ENCODE peak calls at places on chromosomes 11 and 22, in eight cellular contexts. One of them, this sample, is unnamed.

GRCh38 chr11:43825217-43825816 is 55.3 kb upstream of the ALKBH3 start:
- DNase-seq in GM12865: no peak
- DNase-seq in HCT116: peak; percentile 31
- DNase-seq in stomach: no peak
- DNase-seq in uterus: no peak
- DNase-seq in cardiac muscle cell: peak; percentile 35
- DNase-seq in sigmoid colon: no peak
- DNase-seq in choroid plexus epithelial cell: peak; percentile 70
- DNase-seq in this sample: peak; percentile 18

GRCh38 chr11:104151404-104152204 is 12.3 kb downstream of the PDGFD start:
- DNase-seq in HCT116: peak; percentile 16
- DNase-seq in GM12865: peak; percentile 9
- DNase-seq in choroid plexus epithelial cell: peak; percentile 56
- DNase-seq in cardiac muscle cell: no peak
- DNase-seq in uterus: no peak
- DNase-seq in sigmoid colon: no peak
- DNase-seq in stomach: no peak
- DNase-seq in this sample: no peak

GRCh38 chr11:66048525-66049313 is at the start of gene GAL3ST3:
- DNase-seq in cardiac muscle cell: peak; percentile 75
- DNase-seq in sigmoid colon: no peak
- DNase-seq in HCT116: no peak
- DNase-seq in choroid plexus epithelial cell: no peak
- DNase-seq in stomach: no peak
- DNase-seq in GM12865: no peak
- DNase-seq in uterus: no peak
- DNase-seq in this sample: no peak

GRCh38 chr11:35298369-35298768 is 121.0 kb downstream of the SLC1A2 start:
- DNase-seq in stomach: no peak
- DNase-seq in HCT116: no peak
- DNase-seq in GM12865: no peak
- DNase-seq in choroid plexus epithelial cell: no peak
- DNase-seq in uterus: no peak
- DNase-seq in cardiac muscle cell: no peak
- DNase-seq in sigmoid colon: no peak
- DNase-seq in this sample: no peak

GRCh38 chr11:1508491-1508891 is 21.9 kb upstream of the MOB2 start:
- DNase-seq in sigmoid colon: no peak
- DNase-seq in choroid plexus epithelial cell: no peak
- DNase-seq in uterus: no peak
- DNase-seq in GM12865: no peak
- DNase-seq in stomach: no peak
- DNase-seq in HCT116: no peak
- DNase-seq in cardiac muscle cell: no peak
- DNase-seq in this sample: no peak

GRCh38 chr11:927871-928270 is 2.2 kb downstream of the AP2A2 start:
- DNase-seq in GM12865: peak; percentile 51
- DNase-seq in cardiac muscle cell: no peak
- DNase-seq in sigmoid colon: no peak
- DNase-seq in choroid plexus epithelial cell: no peak
- DNase-seq in uterus: no peak
- DNase-seq in stomach: no peak
- DNase-seq in HCT116: no peak
- DNase-seq in this sample: no peak

GRCh38 chr22:49958961-49959781 is 1.4 kb upstream of the PIM3 start:
- DNase-seq in stomach: peak; percentile 49
- DNase-seq in cardiac muscle cell: no peak
- DNase-seq in sigmoid colon: peak; percentile 74
- DNase-seq in choroid plexus epithelial cell: no peak
- DNase-seq in uterus: no peak
- DNase-seq in GM12865: no peak
- DNase-seq in HCT116: no peak
- DNase-seq in this sample: no peak

GRCh38 chr11:123179571-123179970 is 15.5 kb downstream of the CLMP start:
- DNase-seq in choroid plexus epithelial cell: no peak
- DNase-seq in stomach: no peak
- DNase-seq in GM12865: no peak
- DNase-seq in uterus: no peak
- DNase-seq in sigmoid colon: no peak
- DNase-seq in cardiac muscle cell: no peak
- DNase-seq in HCT116: no peak
- DNase-seq in this sample: no peak

GRCh38 chr22:41612626-41613025 is 8.2 kb downstream of the DESI1 start:
- DNase-seq in GM12865: no peak
- DNase-seq in uterus: no peak
- DNase-seq in stomach: no peak
- DNase-seq in cardiac muscle cell: no peak
- DNase-seq in sigmoid colon: no peak
- DNase-seq in HCT116: no peak
- DNase-seq in choroid plexus epithelial cell: no peak
- DNase-seq in this sample: no peak

GRCh38 chr22:41240377-41241132 is at the start of gene CHADL:
- DNase-seq in choroid plexus epithelial cell: no peak
- DNase-seq in cardiac muscle cell: no peak
- DNase-seq in sigmoid colon: peak; percentile 82
- DNase-seq in stomach: no peak
- DNase-seq in GM12865: no peak
- DNase-seq in uterus: no peak
- DNase-seq in HCT116: no peak
- DNase-seq in this sample: no peak

GRCh38 chr11:47393163-47394049 is 15.0 kb upstream of the SLC39A13 start:
- DNase-seq in stomach: no peak
- DNase-seq in HCT116: no peak
- DNase-seq in uterus: no peak
- DNase-seq in choroid plexus epithelial cell: peak; percentile 69
- DNase-seq in GM12865: no peak
- DNase-seq in sigmoid colon: peak; percentile 78
- DNase-seq in cardiac muscle cell: peak; percentile 35
- DNase-seq in this sample: no peak

DNA sequence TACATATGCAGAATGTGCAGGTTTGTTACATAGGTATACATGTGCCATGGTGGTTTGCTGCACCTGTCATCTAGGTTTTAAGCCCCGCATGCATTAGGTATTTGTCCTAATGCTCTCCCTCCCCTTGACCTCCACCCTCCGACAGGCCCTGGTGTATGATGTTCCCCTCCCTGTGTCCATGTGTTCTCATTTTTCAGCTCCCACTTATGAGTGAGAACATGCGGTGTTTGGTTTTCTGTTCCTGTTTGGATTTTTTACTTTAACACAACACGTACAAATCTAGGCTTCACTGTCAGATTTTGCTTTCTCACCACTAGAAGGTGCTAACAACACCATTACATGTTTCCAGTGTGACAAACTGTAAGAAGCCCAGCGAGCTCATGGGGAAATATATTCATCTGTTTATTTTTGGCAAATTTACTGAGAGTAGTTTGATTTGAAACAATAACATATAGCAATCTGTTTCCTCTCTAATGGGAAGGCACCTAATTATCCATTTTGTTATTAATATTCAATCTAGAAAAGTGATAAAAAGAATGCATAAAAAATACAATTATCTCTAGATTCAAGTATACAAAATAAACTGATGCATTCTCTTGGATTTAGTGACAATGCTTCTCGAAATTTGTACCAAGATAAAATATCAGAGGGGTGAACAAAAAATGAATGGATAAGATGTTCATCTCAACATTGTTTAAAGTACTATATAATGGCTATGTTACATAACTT is 23.2 kb upstream of the BIRC3 start:
- DNase-seq in stomach: no peak
- DNase-seq in HCT116: peak; percentile 62
- DNase-seq in GM12865: peak; percentile 84
- DNase-seq in uterus: no peak
- DNase-seq in choroid plexus epithelial cell: peak; percentile 83
- DNase-seq in sigmoid colon: no peak
- DNase-seq in cardiac muscle cell: peak; percentile 40
- DNase-seq in this sample: no peak
- TF ChIP-seq CTCF in stomach: no peak
- TF ChIP-seq CTCF in HCT116: peak; percentile 76
- TF ChIP-seq CTCF in GM12865: peak; percentile 72
- TF ChIP-seq CTCF in uterus: peak; percentile 69
- TF ChIP-seq CTCF in choroid plexus epithelial cell: peak; percentile 73
- TF ChIP-seq CTCF in sigmoid colon: peak; percentile 56
- TF ChIP-seq CTCF in cardiac muscle cell: peak; percentile 75
- TF ChIP-seq CTCF in this sample: peak; percentile 72

GRCh38 chr22:29605236-29605850 is 1.9 kb downstream of the NF2 start:
- DNase-seq in choroid plexus epithelial cell: no peak
- DNase-seq in GM12865: no peak
- DNase-seq in uterus: no peak
- DNase-seq in stomach: no peak
- DNase-seq in HCT116: no peak
- DNase-seq in sigmoid colon: no peak
- DNase-seq in cardiac muscle cell: no peak
- DNase-seq in this sample: no peak
- H3K4me3 ChIP-seq in choroid plexus epithelial cell: no peak overlapping the region
- H3K4me3 ChIP-seq in GM12865: no peak overlapping the region
- H3K4me3 ChIP-seq in uterus: no peak overlapping the region
- H3K4me3 ChIP-seq in stomach: no peak overlapping the region
- H3K4me3 ChIP-seq in HCT116: peak overlapping the region; percentile 76
- H3K4me3 ChIP-seq in sigmoid colon: peak overlapping the region; percentile 100
- H3K4me3 ChIP-seq in cardiac muscle cell: no peak overlapping the region
- H3K4me3 ChIP-seq in this sample: peak overlapping the region; percentile 93

DNA sequence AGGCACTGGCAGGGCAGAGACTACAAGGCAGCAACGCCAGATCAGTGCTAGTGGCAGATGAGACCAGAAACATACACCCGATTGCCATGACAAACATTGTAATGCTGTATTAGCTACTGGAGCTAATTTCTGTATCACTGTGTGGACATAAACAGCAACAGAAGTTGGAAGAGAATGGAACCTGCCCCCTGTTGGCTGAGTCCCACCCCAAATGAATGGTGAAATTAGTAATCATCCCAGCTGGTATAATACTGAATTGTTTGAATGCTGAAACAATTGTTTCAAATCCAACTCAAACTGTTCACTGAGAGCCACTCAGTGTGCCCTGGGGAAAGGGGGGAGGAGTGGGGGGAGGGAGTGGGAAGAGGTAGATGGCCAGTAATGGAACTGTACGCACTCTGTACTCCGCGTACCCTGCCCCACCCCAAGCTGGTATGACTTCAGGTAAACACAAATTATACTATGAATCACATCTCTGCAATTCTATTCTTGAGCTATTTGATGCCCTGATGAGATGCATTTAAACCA is 11.2 kb upstream of the BIRC3 start:
- DNase-seq in choroid plexus epithelial cell: no peak
- DNase-seq in GM12865: no peak
- DNase-seq in stomach: peak; percentile 83
- DNase-seq in cardiac muscle cell: no peak
- DNase-seq in HCT116: no peak
- DNase-seq in uterus: no peak
- DNase-seq in sigmoid colon: no peak
- DNase-seq in this sample: no peak
- TF ChIP-seq CTCF in choroid plexus epithelial cell: peak; percentile 15
- TF ChIP-seq CTCF in GM12865: no peak
- TF ChIP-seq CTCF in stomach: no peak
- TF ChIP-seq CTCF in cardiac muscle cell: no peak
- TF ChIP-seq CTCF in HCT116: peak; percentile 51
- TF ChIP-seq CTCF in uterus: no peak
- TF ChIP-seq CTCF in sigmoid colon: no peak
- TF ChIP-seq CTCF in this sample: no peak

GRCh38 chr22:22243033-22243680 is 1.4 kb upstream of the VPREB1 start:
- DNase-seq in HCT116: no peak
- DNase-seq in stomach: no peak
- DNase-seq in choroid plexus epithelial cell: no peak
- DNase-seq in uterus: no peak
- DNase-seq in GM12865: no peak
- DNase-seq in cardiac muscle cell: no peak
- DNase-seq in sigmoid colon: no peak
- DNase-seq in this sample: no peak
- H3K4me3 ChIP-seq in HCT116: no peak overlapping the region
- H3K4me3 ChIP-seq in stomach: no peak overlapping the region
- H3K4me3 ChIP-seq in choroid plexus epithelial cell: no peak overlapping the region
- H3K4me3 ChIP-seq in uterus: no peak overlapping the region
- H3K4me3 ChIP-seq in GM12865: no peak overlapping the region
- H3K4me3 ChIP-seq in cardiac muscle cell: no peak overlapping the region
- H3K4me3 ChIP-seq in sigmoid colon: no peak overlapping the region
- H3K4me3 ChIP-seq in this sample: no peak overlapping the region

DNA sequence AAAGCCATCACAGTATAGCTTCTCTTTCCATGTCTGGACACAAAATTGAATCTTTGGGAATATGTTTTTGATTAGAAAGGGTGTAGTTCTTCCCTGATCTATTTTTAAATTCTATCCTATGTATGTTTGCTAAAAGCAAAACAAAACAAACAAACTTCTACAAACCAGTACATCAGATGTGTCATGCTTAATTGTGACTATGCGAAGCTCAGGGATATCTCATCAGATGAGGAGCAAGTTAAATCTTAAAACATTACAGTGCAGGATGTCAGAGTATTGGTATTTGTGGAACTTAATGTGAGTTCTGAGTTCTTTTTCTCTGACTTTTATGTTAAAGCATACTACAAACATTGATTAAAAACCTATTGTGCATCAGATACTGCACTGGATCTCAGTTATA is 1488.6 kb upstream of the TENM4 start:
- DNase-seq in choroid plexus epithelial cell: peak; percentile 2
- DNase-seq in HCT116: no peak
- DNase-seq in uterus: no peak
- DNase-seq in sigmoid colon: no peak
- DNase-seq in GM12865: no peak
- DNase-seq in cardiac muscle cell: no peak
- DNase-seq in stomach: no peak
- DNase-seq in this sample: no peak
- TF ChIP-seq CTCF in choroid plexus epithelial cell: no peak
- TF ChIP-seq CTCF in HCT116: no peak
- TF ChIP-seq CTCF in uterus: no peak
- TF ChIP-seq CTCF in sigmoid colon: no peak
- TF ChIP-seq CTCF in GM12865: no peak
- TF ChIP-seq CTCF in cardiac muscle cell: no peak
- TF ChIP-seq CTCF in stomach: no peak
- TF ChIP-seq CTCF in this sample: no peak

GRCh38 chr11:95085117-95085825 is 4.4 kb upstream of the ENDOD1 start:
- DNase-seq in stomach: no peak
- DNase-seq in HCT116: no peak
- DNase-seq in GM12865: no peak
- DNase-seq in cardiac muscle cell: no peak
- DNase-seq in uterus: no peak
- DNase-seq in sigmoid colon: no peak
- DNase-seq in choroid plexus epithelial cell: no peak
- DNase-seq in this sample: no peak
- H3K4me3 ChIP-seq in stomach: no peak overlapping the region
- H3K4me3 ChIP-seq in HCT116: no peak overlapping the region
- H3K4me3 ChIP-seq in GM12865: no peak overlapping the region
- H3K4me3 ChIP-seq in cardiac muscle cell: no peak overlapping the region
- H3K4me3 ChIP-seq in uterus: no peak overlapping the region
- H3K4me3 ChIP-seq in sigmoid colon: no peak overlapping the region
- H3K4me3 ChIP-seq in choroid plexus epithelial cell: no peak overlapping the region
- H3K4me3 ChIP-seq in this sample: no peak overlapping the region

DNA sequence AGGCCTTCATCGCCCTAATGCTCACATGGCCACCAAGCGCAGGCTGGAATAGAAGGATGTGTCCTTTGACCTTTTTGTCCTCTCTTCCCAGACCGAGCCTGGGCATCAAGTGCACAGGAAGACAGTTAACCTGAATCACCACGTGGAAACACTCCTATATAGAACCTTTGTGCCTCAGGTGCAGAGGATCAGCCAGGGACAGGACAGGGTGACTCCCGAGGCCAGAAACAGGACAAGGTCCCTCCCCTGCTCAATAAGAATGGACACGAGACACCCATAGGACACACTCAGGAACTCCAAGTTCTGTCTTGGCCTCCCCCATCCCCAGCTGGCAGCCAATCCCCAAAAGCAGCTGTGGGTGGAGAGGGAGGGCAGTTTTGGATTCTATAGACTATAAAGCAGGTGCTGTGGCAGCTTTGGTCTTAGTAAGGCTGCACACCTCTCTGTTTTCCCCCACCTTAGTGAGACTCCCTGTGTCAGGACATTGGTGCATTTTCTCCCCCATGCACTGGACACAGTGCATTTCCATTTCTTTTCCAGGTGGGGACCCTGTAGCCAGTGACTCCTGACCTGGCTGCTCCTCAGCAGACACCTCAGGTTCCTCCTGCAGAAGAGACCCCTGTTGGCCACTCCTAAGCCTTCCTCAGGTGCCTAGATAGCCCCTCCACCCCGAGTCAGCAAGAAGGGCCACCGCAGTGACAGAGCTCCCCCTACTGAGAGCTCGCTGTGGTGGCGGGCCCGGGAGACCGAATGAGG is 43.6 kb upstream of the POU2AF1 start:
- DNase-seq in sigmoid colon: peak; percentile 76
- DNase-seq in uterus: peak; percentile 58
- DNase-seq in stomach: peak; percentile 79
- DNase-seq in cardiac muscle cell: peak; percentile 75
- DNase-seq in HCT116: peak; percentile 37
- DNase-seq in GM12865: peak; percentile 86
- DNase-seq in choroid plexus epithelial cell: peak; percentile 56
- DNase-seq in this sample: no peak
- TF ChIP-seq CTCF in sigmoid colon: peak; percentile 67
- TF ChIP-seq CTCF in uterus: peak; percentile 68
- TF ChIP-seq CTCF in stomach: no peak
- TF ChIP-seq CTCF in cardiac muscle cell: peak; percentile 89
- TF ChIP-seq CTCF in HCT116: peak; percentile 94
- TF ChIP-seq CTCF in GM12865: peak; percentile 95
- TF ChIP-seq CTCF in choroid plexus epithelial cell: peak; percentile 88
- TF ChIP-seq CTCF in this sample: peak; percentile 84

This sample was measured in astrocyte of the cerebellum.